ENCODE peak calls at places on chromosomes 12 and 14, in nine cellular contexts. One of them, this sample, is unnamed.

GRCh38 chr12:1611775-1612174 is 17.3 kb upstream of the WNT5B start:
- DNase-seq in HTR-8/SVneo: no peak
- DNase-seq in GM10248: no peak
- DNase-seq in CD4-positive, alpha-beta memory T cell: no peak
- DNase-seq in dorsolateral prefrontal cortex: no peak
- DNase-seq in foreskin melanocyte: no peak
- DNase-seq in RPMI7951: peak
- DNase-seq in T-helper 2 cell: no peak
- DNase-seq in stimulated activated CD4-positive, alpha-beta T cell treated with anti-CD3 and anti-CD28 coated beads, Interleukin-4, amount 100 ng/mL, for 24 hours: no peak
- DNase-seq in this sample: no peak

GRCh38 chr14:94284221-94284620 is 8.8 kb downstream of the SERPINA10 start:
- DNase-seq in HTR-8/SVneo: no peak
- DNase-seq in GM10248: no peak
- DNase-seq in CD4-positive, alpha-beta memory T cell: no peak
- DNase-seq in dorsolateral prefrontal cortex: no peak
- DNase-seq in foreskin melanocyte: no peak
- DNase-seq in RPMI7951: no peak
- DNase-seq in T-helper 2 cell: no peak
- DNase-seq in stimulated activated CD4-positive, alpha-beta T cell treated with anti-CD3 and anti-CD28 coated beads, Interleukin-4, amount 100 ng/mL, for 24 hours: no peak
- DNase-seq in this sample: no peak

GRCh38 chr14:80930836-80931389 is 10.6 kb downstream of the CEP128 start:
- DNase-seq in HTR-8/SVneo: peak
- DNase-seq in GM10248: peak
- DNase-seq in CD4-positive, alpha-beta memory T cell: peak
- DNase-seq in dorsolateral prefrontal cortex: no peak
- DNase-seq in foreskin melanocyte: no peak
- DNase-seq in RPMI7951: peak
- DNase-seq in T-helper 2 cell: peak
- DNase-seq in stimulated activated CD4-positive, alpha-beta T cell treated with anti-CD3 and anti-CD28 coated beads, Interleukin-4, amount 100 ng/mL, for 24 hours: peak
- DNase-seq in this sample: peak

GRCh38 chr14:100862277-100862676 is 36.4 kb downstream of the MEG3 start:
- DNase-seq in HTR-8/SVneo: no peak
- DNase-seq in GM10248: no peak
- DNase-seq in CD4-positive, alpha-beta memory T cell: no peak
- DNase-seq in dorsolateral prefrontal cortex: no peak
- DNase-seq in foreskin melanocyte: no peak
- DNase-seq in RPMI7951: no peak
- DNase-seq in T-helper 2 cell: no peak
- DNase-seq in stimulated activated CD4-positive, alpha-beta T cell treated with anti-CD3 and anti-CD28 coated beads, Interleukin-4, amount 100 ng/mL, for 24 hours: no peak
- DNase-seq in this sample: no peak

GRCh38 chr14:68777644-68778043 is 15.2 kb downstream of the ZFP36L1 start:
- DNase-seq in HTR-8/SVneo: no peak
- DNase-seq in GM10248: no peak
- DNase-seq in CD4-positive, alpha-beta memory T cell: no peak
- DNase-seq in dorsolateral prefrontal cortex: peak
- DNase-seq in foreskin melanocyte: no peak
- DNase-seq in RPMI7951: no peak
- DNase-seq in T-helper 2 cell: no peak
- DNase-seq in stimulated activated CD4-positive, alpha-beta T cell treated with anti-CD3 and anti-CD28 coated beads, Interleukin-4, amount 100 ng/mL, for 24 hours: no peak
- DNase-seq in this sample: no peak

GRCh38 chr14:78633747-78634146 is 463.6 kb downstream of the NRXN3 start:
- DNase-seq in HTR-8/SVneo: no peak
- DNase-seq in GM10248: no peak
- DNase-seq in CD4-positive, alpha-beta memory T cell: no peak
- DNase-seq in dorsolateral prefrontal cortex: no peak
- DNase-seq in foreskin melanocyte: no peak
- DNase-seq in RPMI7951: no peak
- DNase-seq in T-helper 2 cell: no peak
- DNase-seq in stimulated activated CD4-positive, alpha-beta T cell treated with anti-CD3 and anti-CD28 coated beads, Interleukin-4, amount 100 ng/mL, for 24 hours: no peak
- DNase-seq in this sample: no peak

GRCh38 chr14:69392481-69392880 is 5.6 kb downstream of the ERH start:
- DNase-seq in HTR-8/SVneo: no peak
- DNase-seq in GM10248: peak
- DNase-seq in CD4-positive, alpha-beta memory T cell: no peak
- DNase-seq in dorsolateral prefrontal cortex: no peak
- DNase-seq in foreskin melanocyte: no peak
- DNase-seq in RPMI7951: no peak
- DNase-seq in T-helper 2 cell: no peak
- DNase-seq in stimulated activated CD4-positive, alpha-beta T cell treated with anti-CD3 and anti-CD28 coated beads, Interleukin-4, amount 100 ng/mL, for 24 hours: no peak
- DNase-seq in this sample: no peak

GRCh38 chr12:119448737-119449136 is 114.2 kb downstream of the CCDC60 start:
- DNase-seq in HTR-8/SVneo: no peak
- DNase-seq in GM10248: no peak
- DNase-seq in CD4-positive, alpha-beta memory T cell: no peak
- DNase-seq in dorsolateral prefrontal cortex: no peak
- DNase-seq in foreskin melanocyte: no peak
- DNase-seq in RPMI7951: no peak
- DNase-seq in T-helper 2 cell: no peak
- DNase-seq in stimulated activated CD4-positive, alpha-beta T cell treated with anti-CD3 and anti-CD28 coated beads, Interleukin-4, amount 100 ng/mL, for 24 hours: no peak
- DNase-seq in this sample: no peak

This sample was measured in NK-92 treated with Interleukin-12 subunit alpha and Interleukin-12 subunit beta, amount 100 ng/mL, for 24 hours.